ENCODE peak calls at places on chromosome X, in nine cellular contexts. H is astrocyte of the spinal cord; B is HS-27A; V is brain microvascular endothelial cell; Z is cardiac muscle cell; R is fibroblast of lung; M is CD4-positive, CD25-positive, alpha-beta regulatory T cell; K is iris pigment epithelial cell; O is kidney tubule cell. J is an unnamed sample.

GRCh38 chrX:55488559-55489314 is 911 bp downstream of the USP51 start:
- DNase-seq in H (peak; percentile 63), B (peak; percentile 3), V (peak; percentile 43), Z (peak; percentile 68), R (peak; percentile 45), M (peak; percentile 75), K (peak; percentile 56), O (peak; percentile 45), J (peak; percentile 25)

GRCh38 chrX:111615227-111615626 is 65.7 kb upstream of the ALG13 start:
- DNase-seq in H (no peak), B (no peak), V (no peak), Z (no peak), R (no peak), M (no peak), K (no peak), O (no peak), J (no peak)

GRCh38 chrX:13646154-13646549 is 6.8 kb upstream of the TCEANC start:
- DNase-seq in H (peak; percentile 57), B (peak; percentile 20), V (peak; percentile 72), Z (peak; percentile 75), R (peak; percentile 42), M (peak; percentile 16), K (peak; percentile 65), O (peak; percentile 65), J (no peak)

GRCh38 chrX:138756234-138756633 is 44.7 kb upstream of the FGF13 start:
- DNase-seq in H (peak; percentile 57), B (no peak), V (peak; percentile 2), Z (peak; percentile 6), R (peak; percentile 78), M (no peak), K (peak; percentile 41), O (peak; percentile 73), J (no peak)

GRCh38 chrX:109440475-109440874 is 41.4 kb downstream of the GUCY2F start:
- DNase-seq in H (peak; percentile 56), B (no peak), V (no peak), Z (peak; percentile 0), R (no peak), M (no peak), K (no peak), O (no peak), J (no peak)

GRCh38 chrX:3348191-3348590 is 1.7 kb upstream of the MXRA5 start:
- DNase-seq in H (no peak), B (no peak), V (no peak), Z (no peak), R (no peak), M (no peak), K (no peak), O (no peak), J (no peak)

GRCh38 chrX:79630033-79631009 is 263.2 kb upstream of the ITM2A start:
- DNase-seq in H (no peak), B (no peak), V (no peak), Z (no peak), R (no peak), M (no peak), K (no peak), O (peak; percentile 81), J (no peak)

GRCh38 chrX:12263211-12263610 is 124.9 kb downstream of the FRMPD4 start:
- DNase-seq in H (no peak), B (no peak), V (no peak), Z (no peak), R (peak; percentile 0), M (no peak), K (no peak), O (peak; percentile 53), J (no peak)

GRCh38 chrX:76555269-76555668 is 127.8 kb downstream of the MAGEE1 start:
- DNase-seq in H (no peak), B (no peak), V (no peak), Z (no peak), R (no peak), M (no peak), K (no peak), O (no peak), J (no peak)

GRCh38 chrX:145178268-145178667 is 69.0 kb upstream of the SPANXN1 start:
- DNase-seq in H (no peak), B (no peak), V (no peak), Z (no peak), R (no peak), M (no peak), K (no peak), O (no peak), J (no peak)

GRCh38 chrX:40244980-40245379 is 147.2 kb upstream of the BCOR start:
- DNase-seq in H (no peak), B (no peak), V (peak; percentile 35), Z (peak; percentile 82), R (peak; percentile 44), M (no peak), K (peak; percentile 24), O (no peak), J (no peak)

GRCh38 chrX:108268434-108269080 is 169.7 kb downstream of the COL4A6 start:
- DNase-seq in H (no peak), B (no peak), V (no peak), Z (no peak), R (peak; percentile 37), M (no peak), K (no peak), O (peak; percentile 49), J (no peak)

J was measured in omental fat pad.